ENCODE peak calls at places on chromosomes 12 and 14, in six cellular contexts. U is HCT116, W is fibroblast of lung, S is K562, K is neuronal stem cell, N is IMR-90. X is an unnamed sample.
A peak's percentile ranks its signal among the peaks of the same experiment; 100 is the strongest.

GRCh38 chr12:66062280-66062605 is 68.3 kb downstream of the LLPH start:
- DNase-seq in U (no peak), N (no peak), K (no peak), S (no peak), W (no peak), X (no peak)

GRCh38 chr12:19223018-19223417 is 93.5 kb downstream of the PLEKHA5 start:
- DNase-seq in U (peak; percentile 1), W (peak; percentile 47), N (no peak), K (no peak), S (peak; percentile 4), X (no peak)

GRCh38 chr14:103094406-103095209 is at the start of gene EXOC3L4:
- DNase-seq in K (no peak), S (no peak), N (peak; percentile 10), U (no peak), W (no peak), X (peak; percentile 91)

GRCh38 chr14:33611405-33612183 is 339.3 kb downstream of the EGLN3 start:
- DNase-seq in U (no peak), K (no peak), N (no peak), S (no peak), W (peak; percentile 64), X (no peak)

GRCh38 chr14:99522934-99523660 is 41.9 kb downstream of the CCNK start:
- DNase-seq in U (no peak), N (peak; percentile 23), S (no peak), W (peak; percentile 63), K (peak; percentile 60), X (peak; percentile 84)

GRCh38 chr14:78705989-78706388 is 535.8 kb downstream of the NRXN3 start:
- DNase-seq in S (no peak), N (no peak), U (no peak), K (no peak), W (no peak), X (no peak)

GRCh38 chr12:108671110-108671509 is 37.4 kb upstream of the SELPLG start:
- DNase-seq in K (no peak), N (no peak), W (no peak), S (no peak), U (no peak), X (no peak)

GRCh38 chr12:10069099-10069498 is 29.7 kb downstream of the CLEC1A start:
- DNase-seq in W (peak; percentile 11), K (no peak), N (peak; percentile 28), U (no peak), S (no peak), X (no peak)

GRCh38 chr12:114254172-114254571 is 151.8 kb downstream of the TBX5 start:
- DNase-seq in S (no peak), W (no peak), U (no peak), N (no peak), K (no peak), X (no peak)

GRCh38 chr12:30887226-30887625 is 39.3 kb upstream of the TSPAN11 start:
- DNase-seq in W (no peak), S (no peak), U (no peak), N (no peak), K (no peak), X (no peak)

GRCh38 chr12:53532026-53532425 is 24.7 kb upstream of the NPFF start:
- DNase-seq in N (no peak), S (no peak), K (no peak), W (no peak), U (no peak), X (peak; percentile 15)

DNA sequence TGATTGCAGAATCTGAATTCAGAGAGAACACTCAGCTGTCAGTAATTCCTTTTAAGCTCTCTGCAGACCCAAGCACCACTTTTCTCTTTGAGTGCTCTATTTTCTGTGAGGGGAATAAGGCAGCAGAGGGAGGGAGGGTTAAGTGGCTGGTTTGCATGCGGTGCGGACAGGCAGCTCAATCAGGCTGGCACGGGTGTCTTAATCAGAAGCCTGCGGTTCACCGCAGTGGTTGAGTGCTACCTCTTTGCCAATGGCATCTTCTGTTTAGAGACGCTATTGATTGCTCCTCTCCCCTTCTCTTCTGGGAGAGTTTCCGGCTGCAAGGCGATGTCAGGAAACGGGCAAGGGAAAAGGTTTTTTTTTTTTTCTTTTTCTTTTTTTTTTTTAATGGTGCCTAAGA is 533.6 kb upstream of the SEL1L start:
- DNase-seq in U (no peak), K (no peak), S (no peak), W (no peak), N (no peak), X (no peak)
- H2AFZ ChIP-seq in U (no peak overlapping the region), K (no peak overlapping the region), S (no peak overlapping the region), W (no peak overlapping the region), N (no peak overlapping the region), X (no peak overlapping the region)

DNA sequence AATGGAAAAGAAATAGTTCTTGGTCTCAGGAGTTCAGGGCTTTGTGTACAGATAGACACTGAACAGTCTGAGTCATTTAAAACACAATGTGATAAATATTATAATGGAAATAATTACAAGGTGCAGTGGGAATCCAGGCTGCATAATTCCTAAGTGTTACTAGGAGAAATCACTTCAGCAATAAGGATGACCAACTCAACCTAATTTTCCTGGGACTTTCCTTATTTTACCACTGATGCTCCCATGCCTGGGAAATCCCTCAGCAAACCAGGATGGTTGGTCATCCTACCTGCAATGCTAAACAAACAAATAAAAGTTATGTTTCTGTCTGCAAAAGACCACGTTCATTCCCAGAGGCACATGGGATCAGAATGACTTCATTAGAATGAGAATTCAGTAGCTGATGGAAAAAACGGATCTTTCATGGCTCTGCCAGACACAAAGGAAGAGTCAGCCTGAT is 130.8 kb upstream of the RAP1B start:
- DNase-seq in W (peak; percentile 80), K (no peak), N (peak; percentile 57), S (no peak), U (no peak), X (no peak)
- H3K27ac ChIP-seq in W (no peak overlapping the region), K (no peak overlapping the region), N (peak overlapping the region; percentile 86), S (no peak overlapping the region), U (no peak overlapping the region), X (peak overlapping the region; percentile 4)

DNA sequence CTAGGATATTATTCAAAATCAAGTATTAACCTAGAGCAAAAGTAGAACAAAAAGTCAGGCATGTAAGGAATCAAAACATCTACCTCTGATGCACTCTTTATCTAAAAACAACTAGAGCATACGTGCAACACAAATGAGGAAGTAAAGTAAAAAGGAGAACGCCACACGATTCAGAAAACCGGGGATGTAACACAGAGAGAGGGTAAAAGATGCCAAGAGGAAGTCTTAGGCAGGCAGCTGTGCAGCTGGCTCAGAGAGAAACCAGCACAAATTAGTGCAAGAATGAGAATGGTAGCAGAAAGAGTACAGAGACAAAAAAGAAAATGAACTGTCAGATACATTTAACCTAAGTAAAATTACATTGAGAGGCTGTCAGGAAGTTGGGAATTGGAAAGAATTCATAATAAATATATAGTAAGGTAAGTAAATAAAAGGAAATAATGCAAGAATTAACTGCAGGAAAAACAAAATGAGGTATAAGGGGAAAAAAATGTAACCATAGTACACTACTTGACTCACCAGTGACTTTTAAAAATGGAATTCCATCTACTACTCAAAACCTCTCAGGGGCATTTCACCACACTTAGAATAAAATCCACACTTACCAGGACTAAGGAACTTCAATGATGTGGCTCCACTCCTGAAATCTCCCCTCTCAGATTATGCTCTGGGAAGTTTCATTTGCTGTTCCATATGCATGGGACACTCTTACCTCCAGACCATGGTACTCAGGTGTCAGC is 17.1 kb downstream of the BCAT1 start:
- DNase-seq in S (no peak), U (no peak), W (peak; percentile 53), N (peak; percentile 43), K (no peak), X (peak; percentile 87)
- H2AFZ ChIP-seq in S (no peak overlapping the region), U (no peak overlapping the region), W (no peak overlapping the region), N (no peak overlapping the region), K (no peak overlapping the region), X (no peak overlapping the region)

GRCh38 chr12:29797565-29798360 is 14.0 kb upstream of the TMTC1 start:
- DNase-seq in S (no peak), U (no peak), K (peak; percentile 59), W (no peak), N (no peak), X (no peak)
- H3K27ac ChIP-seq in S (no peak overlapping the region), U (no peak overlapping the region), K (peak overlapping the region; percentile 27), W (no peak overlapping the region), N (peak overlapping the region; percentile 39), X (no peak overlapping the region)

DNA sequence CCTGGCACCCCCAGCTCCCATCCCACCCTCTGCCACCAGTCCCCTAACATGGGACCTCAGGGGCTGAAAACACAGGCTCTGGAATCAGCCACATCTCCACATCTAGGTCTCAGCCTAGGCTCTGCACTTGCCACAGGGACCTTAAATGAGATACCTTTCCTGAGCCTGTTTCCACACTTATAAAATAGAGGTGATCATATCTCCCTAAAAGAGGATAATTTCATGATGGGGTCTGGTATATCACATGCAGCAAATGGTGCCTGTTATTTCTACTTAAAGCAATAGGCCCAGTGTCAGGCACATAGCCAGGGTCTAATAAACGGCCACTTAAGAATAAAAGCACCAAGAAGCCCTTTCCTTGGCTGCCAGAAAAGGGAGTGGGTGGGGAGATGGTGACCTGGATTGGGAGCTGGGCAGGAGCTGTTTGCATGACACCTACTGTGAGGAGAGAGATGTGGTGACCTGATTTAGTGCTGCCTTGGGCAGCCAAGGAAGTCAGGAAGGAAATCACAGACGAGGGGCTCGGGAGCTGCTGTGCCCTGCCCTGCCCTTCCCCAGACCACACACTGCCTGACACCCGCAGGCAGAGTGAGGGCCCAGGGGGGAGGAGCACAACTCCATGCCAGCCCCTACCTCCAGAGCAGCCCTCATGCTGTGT is 71.2 kb downstream of the IRF2BPL start:
- DNase-seq in U (no peak), W (no peak), K (no peak), N (no peak), S (no peak), X (no peak)
- H2AFZ ChIP-seq in U (no peak overlapping the region), W (no peak overlapping the region), K (no peak overlapping the region), N (peak overlapping the region; percentile 64), S (peak overlapping the region; percentile 26), X (peak overlapping the region; percentile 15)

GRCh38 chr12:88185988-88186387 is 43.9 kb downstream of the TMTC3 start:
- DNase-seq in K (no peak), S (no peak), W (peak; percentile 79), N (peak; percentile 83), U (peak; percentile 1), X (peak; percentile 42)
- H3K27ac ChIP-seq in K (no peak overlapping the region), S (no peak overlapping the region), W (no peak overlapping the region), N (no peak overlapping the region), U (no peak overlapping the region), X (peak overlapping the region; percentile 6)

DNA sequence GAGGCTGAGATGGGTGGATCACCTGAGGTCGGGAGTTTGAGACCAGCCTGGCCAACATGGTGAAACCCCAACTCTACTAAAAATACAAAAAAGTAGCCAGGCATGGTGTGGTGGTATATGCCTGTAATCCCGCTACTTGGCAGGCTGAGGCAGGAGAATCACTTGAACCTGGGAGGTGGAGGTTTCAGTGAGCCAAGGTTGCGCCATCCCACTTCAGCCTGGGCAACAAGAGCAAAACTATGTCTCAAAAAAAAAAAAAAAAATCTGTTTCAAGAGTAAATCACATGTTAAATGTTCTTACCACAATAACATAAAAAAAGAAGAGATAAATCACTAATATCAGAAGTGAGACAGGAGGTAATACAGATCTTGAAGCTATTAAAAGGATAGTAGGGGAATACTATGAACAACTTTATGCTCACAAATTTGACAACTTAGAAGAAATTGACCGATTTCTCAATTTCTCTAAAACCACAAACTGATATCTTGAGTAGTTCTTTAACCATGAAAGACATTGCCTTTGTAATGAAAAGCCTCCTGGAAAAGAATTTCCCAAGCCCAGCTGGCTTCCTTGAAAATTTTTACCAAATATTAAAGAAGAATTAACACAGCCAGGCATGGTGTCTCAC is 37.7 kb downstream of the TAOK3 start:
- DNase-seq in N (no peak), S (no peak), K (no peak), W (no peak), U (no peak), X (peak; percentile 27)
- H2AFZ ChIP-seq in N (no peak overlapping the region), S (no peak overlapping the region), K (no peak overlapping the region), W (no peak overlapping the region), U (no peak overlapping the region), X (no peak overlapping the region)

X was measured in osteoblast.